ENCODE peak calls at places on chromosomes 7 and 10, in five cellular contexts. E, G, D, A and B are unnamed samples.

GRCh38 chr7:47371733-47372368 is 210.1 kb downstream of the TNS3 start:
- DNase-seq in D (no peak), A (peak; percentile 44), E (peak; percentile 79), G (peak; percentile 92), B (peak; percentile 90)

GRCh38 chr10:124641282-124642075 is 102.7 kb downstream of the FAM53B start:
- DNase-seq in E (peak; percentile 63), D (no peak), G (peak; percentile 38), A (peak; percentile 59), B (peak; percentile 76)

GRCh38 chr10:121655254-121656142 is 57.3 kb upstream of the FGFR2 start:
- DNase-seq in E (no peak), A (no peak), D (no peak), G (no peak), B (no peak)

GRCh38 chr10:58017719-58018367 is 249.9 kb downstream of the IPMK start:
- DNase-seq in D (no peak), A (peak; percentile 32), G (no peak), E (no peak), B (no peak)

GRCh38 chr10:75497997-75498797 is 66.8 kb downstream of the LRMDA start:
- DNase-seq in G (no peak), D (peak; percentile 78), E (peak; percentile 82), A (peak; percentile 46), B (no peak)

GRCh38 chr7:138607216-138608126 is 93.7 kb downstream of the SVOPL start:
- DNase-seq in D (no peak), A (no peak), E (no peak), G (no peak), B (no peak)

GRCh38 chr10:85581357-85581756 is 785.2 kb downstream of the GRID1 start:
- DNase-seq in G (no peak), D (no peak), E (no peak), A (no peak), B (no peak)

GRCh38 chr7:141675431-141676210 is 26.3 kb downstream of the DENND11 start:
- DNase-seq in E (no peak), G (no peak), A (no peak), D (no peak), B (no peak)

GRCh38 chr7:54946271-54946670 is 72.5 kb upstream of the EGFR start:
- DNase-seq in D (no peak), A (no peak), E (no peak), G (no peak), B (no peak)

GRCh38 chr7:120993011-120993574 is 4.6 kb downstream of the CPED1 start:
- DNase-seq in E (no peak), G (no peak), D (no peak), A (no peak), B (no peak)

GRCh38 chr10:60951272-60951724 is 7.3 kb upstream of the RHOBTB1 start:
- DNase-seq in G (no peak), A (peak; percentile 87), E (no peak), D (no peak), B (no peak)

GRCh38 chr10:119602241-119603095 is 5.7 kb upstream of the TIAL1 start:
- DNase-seq in A (peak; percentile 36), E (no peak), D (peak; percentile 51), G (peak; percentile 37), B (no peak)

GRCh38 chr7:115297651-115298050 is 375.8 kb downstream of the MDFIC start:
- DNase-seq in D (peak; percentile 32), A (peak; percentile 53), E (no peak), G (peak; percentile 9), B (no peak)

GRCh38 chr10:127982601-127983000 is 75.7 kb downstream of the PTPRE start:
- DNase-seq in E (no peak), G (no peak), D (no peak), A (no peak), B (no peak)

GRCh38 chr7:87047-87446 is 105.3 kb upstream of the FAM20C start:
- DNase-seq in E (no peak), A (no peak), D (no peak), G (no peak), B (no peak)

GRCh38 chr7:80722596-80723141 is 84.2 kb downstream of the CD36 start:
- DNase-seq in E (peak; percentile 25), D (peak; percentile 98), G (peak; percentile 37), A (peak; percentile 98), B (no peak)

GRCh38 chr10:17348111-17349008 is 106.0 kb downstream of the ST8SIA6 start:
- DNase-seq in D (peak; percentile 83), G (peak; percentile 23), A (no peak), E (peak; percentile 75), B (peak; percentile 74)

GRCh38 chr10:77649333-77650331 is 12.0 kb upstream of the KCNMA1 start:
- DNase-seq in G (no peak), D (no peak), E (no peak), A (no peak), B (no peak)

GRCh38 chr7:91883676-91884362 is 3.3 kb upstream of the MTERF1 start:
- DNase-seq in A (peak; percentile 26), G (no peak), D (no peak), E (no peak), B (no peak)

GRCh38 chr7:48170506-48170905 is 752 bp upstream of the ABCA13 start:
- DNase-seq in G (no peak), E (no peak), A (no peak), D (no peak), B (no peak)

GRCh38 chr7:157389951-157390730 is 53.3 kb downstream of the DNAJB6 start:
- DNase-seq in A (peak; percentile 19), G (no peak), D (no peak), E (no peak), B (no peak)

GRCh38 chr7:156639426-156640256 is 933 bp upstream of the RNF32 start:
- DNase-seq in G (peak; percentile 14), A (no peak), D (no peak), E (peak; percentile 20), B (no peak)

GRCh38 chr10:61078542-61078941 is 134.6 kb upstream of the RHOBTB1 start:
- DNase-seq in E (peak; percentile 21), A (peak; percentile 18), G (no peak), D (no peak), B (no peak)

GRCh38 chr10:20466731-20467130 is 430.4 kb downstream of the NEBL start:
- DNase-seq in G (no peak), A (peak; percentile 57), D (no peak), E (no peak), B (no peak)

GRCh38 chr7:50416509-50417299 is 33.4 kb downstream of the FIGNL1 start:
- DNase-seq in A (no peak), E (no peak), G (no peak), D (no peak), B (no peak)

GRCh38 chr7:93757421-93757820 is 133.1 kb downstream of the TFPI2 start:
- DNase-seq in D (no peak), G (no peak), E (no peak), A (peak; percentile 3), B (no peak)

GRCh38 chr7:64300641-64301405 is 12.9 kb upstream of the ZNF736 start:
- DNase-seq in D (no peak), G (no peak), E (no peak), A (no peak), B (no peak)

GRCh38 chr10:104925232-104925851 is 284.3 kb downstream of the SORCS3 start:
- DNase-seq in G (peak; percentile 8), E (no peak), D (peak; percentile 66), A (no peak), B (no peak)

GRCh38 chr10:120689766-120690539 is 161.2 kb upstream of the WDR11 start:
- DNase-seq in A (no peak), E (no peak), G (no peak), D (no peak), B (no peak)

GRCh38 chr7:12146813-12147212 is 64.3 kb upstream of the TMEM106B start:
- DNase-seq in A (no peak), E (no peak), D (no peak), G (no peak), B (no peak)

GRCh38 chr7:139482662-139483466 is 609 bp downstream of the KLRG2 start:
- DNase-seq in G (no peak), D (no peak), A (peak; percentile 17), E (no peak), B (no peak)

GRCh38 chr10:34580214-34580613 is 234.9 kb downstream of the PARD3 start:
- DNase-seq in E (no peak), D (no peak), A (no peak), G (no peak), B (no peak)

GRCh38 chr10:34576789-34577188 is 238.3 kb downstream of the PARD3 start:
- DNase-seq in D (no peak), G (no peak), E (no peak), A (no peak), B (no peak)

GRCh38 chr10:34578468-34578867 is 236.6 kb downstream of the PARD3 start:
- DNase-seq in E (no peak), D (no peak), A (no peak), G (no peak), B (no peak)

GRCh38 chr10:34580643-34581042 is 234.5 kb downstream of the PARD3 start:
- DNase-seq in E (no peak), G (no peak), D (no peak), A (peak; percentile 38), B (no peak)

DNA sequence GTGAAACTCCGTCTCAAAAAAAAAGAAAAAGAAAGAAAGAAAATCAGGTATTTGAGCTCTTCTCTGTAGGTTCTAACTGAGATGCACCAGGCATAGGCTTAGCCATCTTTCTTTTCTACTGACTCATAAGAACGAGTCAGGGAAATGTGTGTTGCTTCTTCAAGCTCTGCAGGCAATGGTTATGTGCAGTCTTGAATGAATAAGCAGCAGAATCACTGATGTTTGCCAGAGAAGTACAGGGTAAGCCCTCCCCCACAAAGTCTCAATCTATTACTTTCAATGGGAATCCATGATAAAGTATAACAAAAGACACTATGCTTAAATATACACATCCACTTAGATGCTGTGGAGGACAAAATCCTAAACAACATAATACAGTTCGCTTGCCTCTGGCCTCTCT is 239.2 kb downstream of the PARD3 start:
- DNase-seq in A (peak; percentile 20), E (no peak), G (no peak), D (no peak), B (no peak)
- H3K4me3 ChIP-seq in A (no peak overlapping the region), E (no peak overlapping the region), G (no peak overlapping the region), D (no peak overlapping the region), B (no peak overlapping the region)

DNA sequence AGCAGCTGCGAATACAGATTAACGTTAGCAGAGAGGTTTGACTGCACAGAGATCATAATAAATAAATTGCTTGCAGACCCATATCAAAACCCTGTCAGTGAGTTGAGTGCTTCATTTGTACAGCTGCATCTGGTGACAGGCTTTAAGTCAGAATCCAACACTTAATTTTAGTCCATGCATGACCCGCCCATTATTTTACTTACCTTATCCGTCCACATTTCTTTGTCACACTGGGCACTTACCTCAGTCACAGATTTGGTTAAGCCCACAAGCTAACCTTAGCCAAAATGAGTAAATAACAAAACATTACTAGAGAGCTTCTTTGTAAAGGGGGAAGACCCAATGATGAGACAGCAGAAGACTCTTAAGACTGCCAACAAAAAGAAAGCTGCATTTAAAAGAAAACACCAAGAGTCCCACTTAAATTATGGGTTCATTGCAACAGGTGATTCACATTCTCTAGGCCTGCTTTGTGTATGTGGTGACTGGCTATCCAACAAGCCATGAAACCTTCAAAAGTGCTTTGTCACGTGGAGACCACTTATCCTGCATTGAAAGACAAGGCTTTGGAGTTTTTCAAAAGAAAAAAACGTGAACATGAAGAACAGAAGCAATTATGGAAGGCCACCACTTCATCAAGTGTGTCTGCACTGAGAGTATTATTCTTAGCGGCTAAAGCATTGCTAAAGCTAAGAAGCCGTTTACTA is 32.2 kb downstream of the PHTF2 start:
- DNase-seq in E (no peak), A (no peak), G (no peak), D (no peak), B (no peak)
- H3K27ac ChIP-seq in E (no peak overlapping the region), A (no peak overlapping the region), G (no peak overlapping the region), D (no peak overlapping the region), B (no peak overlapping the region)

GRCh38 chr10:31099664-31100063 is 68.0 kb upstream of the ZNF438 start:
- DNase-seq in E (no peak), G (peak; percentile 68), A (no peak), D (peak; percentile 81), B (no peak)
- H3K4me3 ChIP-seq in E (no peak overlapping the region), G (no peak overlapping the region), A (no peak overlapping the region), D (peak overlapping the region; percentile 48), B (no peak overlapping the region)

GRCh38 chr10:133008196-133008595 is 65.8 kb upstream of the CFAP46 start:
- DNase-seq in E (no peak), D (no peak), A (no peak), G (no peak), B (no peak)
- H3K27ac ChIP-seq in E (no peak overlapping the region), D (no peak overlapping the region), A (no peak overlapping the region), G (no peak overlapping the region), B (no peak overlapping the region)